ENCODE peak calls at places on chromosomes 4 and X, in seven cellular contexts. A is mesenchymal stem cell, I is tibial nerve, F is ascending aorta, K is choroid plexus epithelial cell, N is mammary epithelial cell, E is upper lobe of right lung. V is an unnamed sample.

GRCh38 chr4:40193018-40193571 is 3.7 kb upstream of the RHOH start:
- DNase-seq in K (no peak), E (no peak), I (no peak), A (no peak), F (no peak), N (no peak), V (no peak)

GRCh38 chrX:102846544-102847236 is 90.4 kb upstream of the RAB40AL start:
- DNase-seq in A (no peak), N (peak; percentile 67), F (no peak), I (no peak), K (peak; percentile 53), E (no peak), V (no peak)

GRCh38 chrX:63350551-63350950 is 581 bp downstream of the SPIN4 start:
- DNase-seq in E (peak; percentile 62), K (no peak), F (no peak), N (peak; percentile 29), I (no peak), A (peak; percentile 34), V (no peak)

GRCh38 chr4:99861120-99861905 is 32.9 kb downstream of the LAMTOR3 start:
- DNase-seq in F (no peak), K (no peak), A (no peak), E (no peak), I (no peak), N (peak; percentile 79), V (no peak)

GRCh38 chrX:17616936-17617335 is 120.4 kb upstream of the SCML1 start:
- DNase-seq in F (no peak), I (no peak), N (no peak), E (no peak), K (no peak), A (no peak), V (no peak)

GRCh38 chr4:52982246-52982950 is 120.3 kb downstream of the RASL11B start:
- DNase-seq in A (peak; percentile 72), N (peak; percentile 36), K (peak; percentile 88), F (no peak), E (no peak), I (no peak), V (no peak)

GRCh38 chrX:86023806-86024205 is 23.6 kb downstream of the CHM start:
- DNase-seq in K (no peak), I (no peak), A (no peak), E (no peak), N (peak; percentile 1), F (no peak), V (no peak)

GRCh38 chr4:8400641-8401325 is 39.7 kb downstream of the ACOX3 start:
- DNase-seq in A (no peak), N (no peak), K (peak; percentile 41), I (no peak), F (no peak), E (no peak), V (peak; percentile 77)

GRCh38 chr4:70838400-70838971 is 1.2 kb downstream of the GRSF1 start:
- DNase-seq in K (peak; percentile 39), E (no peak), A (peak; percentile 32), I (no peak), F (no peak), N (peak; percentile 1), V (no peak)

GRCh38 chrX:150856101-150856500 is 42.4 kb downstream of the CD99L2 start:
- DNase-seq in A (no peak), N (peak; percentile 76), I (no peak), K (peak; percentile 47), F (no peak), E (no peak), V (no peak)

GRCh38 chr4:56408978-56409377 is 21.7 kb upstream of the AASDH start:
- DNase-seq in K (no peak), N (no peak), E (no peak), I (no peak), A (no peak), F (no peak), V (no peak)

GRCh38 chr4:153427363-153428071 is 38.6 kb upstream of the TMEM131L start:
- DNase-seq in A (no peak), N (peak; percentile 56), I (no peak), K (peak; percentile 41), F (no peak), E (no peak), V (no peak)

GRCh38 chr4:148447672-148448071 is 5.5 kb upstream of the NR3C2 start:
- DNase-seq in F (no peak), I (no peak), E (no peak), A (no peak), K (no peak), N (no peak), V (no peak)

GRCh38 chrX:72408885-72409284 is 103.2 kb upstream of the CITED1 start:
- DNase-seq in I (no peak), N (no peak), F (no peak), K (no peak), E (no peak), A (no peak), V (no peak)

GRCh38 chr4:1851575-1852415 is 4.2 kb downstream of the LETM1 start:
- DNase-seq in E (no peak), A (no peak), I (no peak), K (no peak), N (no peak), F (no peak), V (no peak)

GRCh38 chr4:81038636-81039350 is 8.3 kb downstream of the BMP3 start:
- DNase-seq in I (no peak), N (no peak), K (peak; percentile 11), F (no peak), A (no peak), E (no peak), V (no peak)

GRCh38 chr4:184448828-184449227 is 25.5 kb downstream of the IRF2 start:
- DNase-seq in I (no peak), F (no peak), E (no peak), A (peak; percentile 59), N (peak; percentile 16), K (peak; percentile 87), V (no peak)

GRCh38 chr4:107148922-107149321 is 112.8 kb upstream of the DKK2 start:
- DNase-seq in F (no peak), I (no peak), A (no peak), K (peak; percentile 41), E (no peak), N (no peak), V (no peak)

GRCh38 chrX:115584715-115585114 is 23.7 kb downstream of the PLS3 start:
- DNase-seq in A (peak; percentile 61), K (peak; percentile 56), N (peak; percentile 80), F (no peak), I (no peak), E (no peak), V (no peak)

GRCh38 chrX:155767101-155767878 is 113.9 kb upstream of the VAMP7 start:
- DNase-seq in K (peak; percentile 82), N (peak; percentile 80), A (peak; percentile 89), I (no peak), E (peak; percentile 60), F (peak; percentile 76), V (no peak)

GRCh38 chr4:116531870-116532269 is 553.5 kb downstream of the TRAM1L1 start:
- DNase-seq in F (no peak), I (no peak), E (no peak), N (no peak), A (peak; percentile 27), K (peak; percentile 0), V (no peak)

GRCh38 chrX:19344207-19344534 is 444 bp downstream of the PDHA1 start:
- DNase-seq in I (no peak), A (no peak), N (no peak), F (no peak), K (no peak), E (no peak), V (no peak)

GRCh38 chr4:78014889-78015886 is 41.9 kb upstream of the FRAS1 start:
- DNase-seq in F (no peak), I (no peak), K (no peak), A (no peak), E (no peak), N (no peak), V (no peak)

GRCh38 chrX:65871671-65872311 is 168.1 kb downstream of the VSIG4 start:
- DNase-seq in F (no peak), K (no peak), N (peak; percentile 84), E (no peak), A (no peak), I (no peak), V (no peak)

GRCh38 chr4:1459081-1459480 is 52.8 kb upstream of the NKX1-1 start:
- DNase-seq in F (no peak), K (no peak), N (no peak), I (no peak), A (no peak), E (peak; percentile 41), V (peak; percentile 62)

GRCh38 chrX:13752141-13752540 is 17.6 kb downstream of the OFD1 start:
- DNase-seq in N (peak; percentile 79), K (no peak), A (no peak), E (no peak), I (no peak), F (no peak), V (no peak)

GRCh38 chrX:13756381-13756780 is 21.8 kb downstream of the OFD1 start:
- DNase-seq in A (no peak), N (no peak), F (no peak), E (no peak), K (no peak), I (no peak), V (no peak)

GRCh38 chrX:13754765-13755164 is 20.2 kb downstream of the OFD1 start:
- DNase-seq in A (no peak), N (no peak), F (no peak), E (no peak), I (no peak), K (no peak), V (no peak)

GRCh38 chrX:13752646-13753045 is 18.1 kb downstream of the OFD1 start:
- DNase-seq in N (no peak), K (no peak), A (no peak), F (no peak), E (no peak), I (no peak), V (no peak)

GRCh38 chrX:13755254-13755653 is 20.7 kb downstream of the OFD1 start:
- DNase-seq in A (no peak), F (no peak), K (no peak), E (no peak), I (no peak), N (no peak), V (no peak)
- H3K4me3 ChIP-seq in A (no peak overlapping the region), F (no peak overlapping the region), K (no peak overlapping the region), E (no peak overlapping the region), I (no peak overlapping the region), N (no peak overlapping the region), V (no peak overlapping the region)

DNA sequence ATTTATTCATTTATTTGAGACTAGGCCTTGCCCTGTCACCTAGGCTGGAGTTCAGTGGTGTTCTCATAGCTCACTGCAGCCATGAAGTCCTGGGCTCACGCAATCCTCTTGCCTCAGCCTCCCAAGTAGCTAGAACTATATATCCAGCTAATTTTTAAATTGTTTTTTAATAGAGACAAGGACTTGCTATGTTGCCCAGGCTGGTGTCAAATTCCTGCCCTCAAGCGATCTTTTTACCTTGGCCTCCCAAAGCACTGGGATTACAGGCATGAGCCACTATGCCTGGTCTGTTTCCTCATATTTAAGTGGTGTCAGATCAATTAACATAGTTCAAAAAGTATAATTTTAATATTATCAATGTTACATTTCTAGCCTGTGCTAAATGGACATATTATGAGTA is 68.5 kb downstream of the AFF1 start:
- DNase-seq in F (no peak), K (no peak), I (no peak), A (no peak), E (no peak), N (no peak), V (no peak)
- H3K4me3 ChIP-seq in F (no peak overlapping the region), K (no peak overlapping the region), I (no peak overlapping the region), A (no peak overlapping the region), E (no peak overlapping the region), N (no peak overlapping the region), V (no peak overlapping the region)

GRCh38 chr4:88008624-88009235 is 1.3 kb downstream of the PKD2 start:
- DNase-seq in A (peak; percentile 55), N (peak; percentile 32), E (no peak), I (no peak), F (no peak), K (peak; percentile 43), V (no peak)
- H3K4me3 ChIP-seq in A (peak overlapping the region; percentile 89), N (peak overlapping the region; percentile 78), E (peak overlapping the region; percentile 77), I (peak overlapping the region; percentile 86), F (peak overlapping the region; percentile 96), K (peak overlapping the region; percentile 79), V (peak overlapping the region; percentile 95)

GRCh38 chr4:84378983-84379382 is 120.1 kb downstream of the NKX6-1 start:
- DNase-seq in K (no peak), N (no peak), I (no peak), A (no peak), F (no peak), E (no peak), V (no peak)
- H3K4me3 ChIP-seq in K (no peak overlapping the region), N (no peak overlapping the region), I (no peak overlapping the region), A (no peak overlapping the region), F (no peak overlapping the region), E (no peak overlapping the region), V (no peak overlapping the region)